ENCODE peak calls at places on chromosomes 1 and 21, in seven cellular contexts. T is cardiac muscle cell; Z is stimulated activated CD8-positive, alpha-beta memory T cell treated with anti-CD3 and anti-CD28 coated beads, Interleukin-7, amount 100 ng/mL, for 1 hour; D is hepatic stellate cell; C is RKO; K is activated naive CD4-positive, alpha-beta T cell treated with anti-CD3 and anti-CD28 coated beads for 36 hours; U is neural progenitor cell. O is an unnamed sample.

GRCh38 chr1:4794020-4794780 is 139.8 kb downstream of the AJAP1 start:
- DNase-seq in T (no peak), Z (no peak), D (no peak), C (no peak), K (no peak), U (no peak), O (no peak)

GRCh38 chr1:27562483-27563406 is 41.2 kb downstream of the AHDC1 start:
- DNase-seq in T (no peak), Z (no peak), D (no peak), C (no peak), K (no peak), U (no peak), O (no peak)

GRCh38 chr1:233990486-233990885 is 86.0 kb downstream of the SLC35F3 start:
- DNase-seq in T (no peak), Z (no peak), D (no peak), C (no peak), K (no peak), U (no peak), O (no peak)

GRCh38 chr1:38775175-38775845 is 84.3 kb downstream of the RRAGC start:
- DNase-seq in T (no peak), Z (no peak), D (no peak), C (no peak), K (no peak), U (no peak), O (no peak)

GRCh38 chr1:113320972-113321680 is 69.2 kb upstream of the MAGI3 start:
- DNase-seq in T (no peak), Z (no peak), D (no peak), C (no peak), K (no peak), U (no peak), O (no peak)

GRCh38 chr1:230753586-230754251 is 6.5 kb downstream of the CAPN9 start:
- DNase-seq in T (peak), Z (no peak), D (peak), C (no peak), K (peak), U (peak), O (peak)

GRCh38 chr1:208329291-208329690 is 85.1 kb upstream of the PLXNA2 start:
- DNase-seq in T (no peak), Z (no peak), D (no peak), C (peak), K (no peak), U (no peak), O (no peak)

GRCh38 chr1:93670141-93670540 is 11.5 kb downstream of the BCAR3 start:
- DNase-seq in T (no peak), Z (no peak), D (no peak), C (no peak), K (no peak), U (no peak), O (peak)

GRCh38 chr1:233671286-233671685 is 57.4 kb downstream of the KCNK1 start:
- DNase-seq in T (no peak), Z (no peak), D (no peak), C (no peak), K (no peak), U (no peak), O (no peak)

GRCh38 chr21:42523211-42523610 is 9.6 kb downstream of the SLC37A1 start:
- DNase-seq in T (no peak), Z (no peak), D (no peak), C (no peak), K (no peak), U (no peak), O (no peak)

GRCh38 chr1:231184891-231185290 is 23.0 kb downstream of the TRIM67 start:
- DNase-seq in T (no peak), Z (no peak), D (no peak), C (no peak), K (no peak), U (no peak), O (no peak)

GRCh38 chr1:6438047-6438525 is 13.5 kb downstream of the ESPN start:
- DNase-seq in T (peak), Z (peak), D (peak), C (peak), K (peak), U (peak), O (peak)

GRCh38 chr1:10065344-10065685 is 32.6 kb downstream of the UBE4B start:
- DNase-seq in T (peak), Z (no peak), D (no peak), C (no peak), K (no peak), U (peak), O (peak)